ENCODE peak calls at places on chromosomes 13 and 19, in seven cellular contexts. Q, D, Z, P, A, K and V are unnamed samples.

GRCh38 chr19:52398091-52398461 is 427 bp downstream of the ZNF528 start:
- DNase-seq in Q (no peak), D (peak), Z (no peak), P (no peak), A (no peak), K (peak), V (no peak)

GRCh38 chr19:42129399-42130253 is 2.6 kb downstream of the POU2F2 start:
- DNase-seq in Q (no peak), D (peak), Z (peak), P (no peak), A (no peak), K (no peak), V (no peak)

GRCh38 chr13:113545455-113545930 is 39.1 kb upstream of the TFDP1 start:
- DNase-seq in Q (no peak), D (no peak), Z (peak), P (no peak), A (peak), K (no peak), V (no peak)

GRCh38 chr13:19172647-19173030 is 9.0 kb downstream of the TUBA3C start:
- DNase-seq in Q (no peak), D (no peak), Z (no peak), P (no peak), A (no peak), K (no peak), V (no peak)

GRCh38 chr19:28076628-28077027 is 1136.3 kb downstream of the UQCRFS1 start:
- DNase-seq in Q (no peak), D (no peak), Z (no peak), P (no peak), A (no peak), K (no peak), V (no peak)

GRCh38 chr13:94416454-94417080 is 62.9 kb downstream of the DCT start:
- DNase-seq in Q (no peak), D (no peak), Z (no peak), P (peak), A (no peak), K (peak), V (no peak)

GRCh38 chr19:3511506-3512251 is 5.6 kb downstream of the FZR1 start:
- DNase-seq in Q (no peak), D (no peak), Z (no peak), P (no peak), A (no peak), K (no peak), V (no peak)

GRCh38 chr13:30367296-30367695 is 55.0 kb upstream of the UBE2L5 start:
- DNase-seq in Q (no peak), D (no peak), Z (no peak), P (no peak), A (no peak), K (no peak), V (no peak)

GRCh38 chr13:50592412-50593145 is 250.9 kb downstream of the DLEU7 start:
- DNase-seq in Q (no peak), D (no peak), Z (no peak), P (no peak), A (peak), K (no peak), V (no peak)

GRCh38 chr13:44267966-44268365 is 105.7 kb upstream of the SERP2 start:
- DNase-seq in Q (no peak), D (no peak), Z (no peak), P (no peak), A (peak), K (no peak), V (no peak)

GRCh38 chr19:47210180-47210490 is 20.9 kb downstream of the BBC3 start:
- DNase-seq in Q (no peak), D (no peak), Z (no peak), P (no peak), A (no peak), K (no peak), V (no peak)

GRCh38 chr19:12494260-12494860 is 9.7 kb upstream of the ZNF709 start:
- DNase-seq in Q (no peak), D (no peak), Z (no peak), P (no peak), A (no peak), K (no peak), V (no peak)

GRCh38 chr19:41821003-41821735 is 23.3 kb downstream of the LYPD4 start:
- DNase-seq in Q (peak), D (no peak), Z (no peak), P (peak), A (peak), K (no peak), V (peak)

GRCh38 chr13:100728201-100728600 is 53.6 kb upstream of the TMTC4 start:
- DNase-seq in Q (no peak), D (no peak), Z (no peak), P (no peak), A (no peak), K (no peak), V (no peak)

GRCh38 chr13:59342396-59342795 is 821.3 kb downstream of the DIAPH3 start:
- DNase-seq in Q (no peak), D (no peak), Z (no peak), P (no peak), A (no peak), K (no peak), V (no peak)

GRCh38 chr13:39263531-39263930 is 225.3 kb downstream of the NHLRC3 start:
- DNase-seq in Q (no peak), D (no peak), Z (no peak), P (no peak), A (no peak), K (no peak), V (no peak)

GRCh38 chr13:75818181-75819110 is 182.3 kb downstream of the LMO7 start:
- DNase-seq in Q (no peak), D (no peak), Z (no peak), P (no peak), A (no peak), K (no peak), V (no peak)

GRCh38 chr13:75813323-75813722 is 177.2 kb downstream of the LMO7 start:
- DNase-seq in Q (no peak), D (peak), Z (no peak), P (no peak), A (no peak), K (no peak), V (no peak)

DNA sequence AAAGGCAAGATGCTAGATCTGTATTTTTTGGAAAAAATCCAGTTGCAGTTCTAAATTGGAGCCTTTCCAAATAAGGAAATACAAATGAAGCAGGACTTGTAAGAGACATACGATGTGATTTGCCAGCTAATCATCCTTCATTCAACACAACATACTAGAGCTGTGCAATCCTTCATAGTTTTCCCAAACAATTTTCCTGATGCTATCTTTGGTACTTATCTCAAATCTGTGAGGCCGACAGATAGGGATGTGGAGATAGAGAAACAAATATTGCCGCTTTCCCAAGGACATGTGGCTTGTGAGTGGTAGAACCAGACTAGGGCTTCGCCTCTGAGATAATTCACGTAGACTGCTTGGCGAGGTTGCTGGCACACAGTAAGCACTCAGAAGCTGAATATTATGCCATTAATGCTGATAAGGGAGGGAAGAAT is 176.6 kb downstream of the LMO7 start:
- DNase-seq in Q (no peak), D (no peak), Z (no peak), P (no peak), A (no peak), K (no peak), V (no peak)
- H3K27ac ChIP-seq in Q (no peak), D (peak), Z (peak), P (no peak), A (no peak), K (peak), V (no peak)

DNA sequence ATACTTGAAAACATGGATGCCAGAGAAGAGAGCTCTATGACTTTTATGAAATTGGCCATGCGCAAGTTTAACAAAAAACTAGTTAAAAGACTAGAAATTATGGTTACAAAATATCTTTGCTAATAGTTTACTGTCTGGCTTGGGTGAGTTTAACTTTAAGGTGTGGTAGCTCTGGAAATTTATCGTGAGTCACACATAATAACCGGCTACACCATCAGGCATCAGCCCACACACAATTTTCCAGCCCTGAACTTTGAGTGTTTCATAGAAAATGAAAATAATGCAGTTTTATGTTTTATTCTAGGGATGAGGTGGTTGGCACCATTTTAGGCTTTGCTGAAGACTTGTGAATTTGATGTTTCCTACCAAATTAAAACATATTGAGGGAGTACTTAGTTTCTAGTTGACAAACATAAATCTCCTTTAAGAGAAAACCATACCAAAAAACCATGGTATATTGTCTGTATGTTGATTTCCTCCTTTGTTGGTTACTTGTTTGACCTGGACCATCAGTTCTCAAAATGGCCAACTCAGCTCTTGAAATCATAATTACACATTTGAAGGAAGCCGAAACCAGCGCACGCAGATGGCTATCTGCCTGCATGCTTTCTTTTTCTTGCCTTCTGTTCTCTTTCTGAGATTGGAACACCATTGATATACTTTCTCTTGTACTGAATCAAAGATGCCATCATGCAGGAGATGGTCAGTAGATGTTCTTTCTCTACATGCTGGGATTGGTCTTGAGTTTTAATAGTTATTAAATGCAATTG is 125.1 kb downstream of the AKAP11 start:
- DNase-seq in Q (no peak), D (no peak), Z (no peak), P (no peak), A (no peak), K (no peak), V (no peak)
- H3K27ac ChIP-seq in Q (peak), D (no peak), Z (no peak), P (no peak), A (no peak), K (no peak), V (no peak)

DNA sequence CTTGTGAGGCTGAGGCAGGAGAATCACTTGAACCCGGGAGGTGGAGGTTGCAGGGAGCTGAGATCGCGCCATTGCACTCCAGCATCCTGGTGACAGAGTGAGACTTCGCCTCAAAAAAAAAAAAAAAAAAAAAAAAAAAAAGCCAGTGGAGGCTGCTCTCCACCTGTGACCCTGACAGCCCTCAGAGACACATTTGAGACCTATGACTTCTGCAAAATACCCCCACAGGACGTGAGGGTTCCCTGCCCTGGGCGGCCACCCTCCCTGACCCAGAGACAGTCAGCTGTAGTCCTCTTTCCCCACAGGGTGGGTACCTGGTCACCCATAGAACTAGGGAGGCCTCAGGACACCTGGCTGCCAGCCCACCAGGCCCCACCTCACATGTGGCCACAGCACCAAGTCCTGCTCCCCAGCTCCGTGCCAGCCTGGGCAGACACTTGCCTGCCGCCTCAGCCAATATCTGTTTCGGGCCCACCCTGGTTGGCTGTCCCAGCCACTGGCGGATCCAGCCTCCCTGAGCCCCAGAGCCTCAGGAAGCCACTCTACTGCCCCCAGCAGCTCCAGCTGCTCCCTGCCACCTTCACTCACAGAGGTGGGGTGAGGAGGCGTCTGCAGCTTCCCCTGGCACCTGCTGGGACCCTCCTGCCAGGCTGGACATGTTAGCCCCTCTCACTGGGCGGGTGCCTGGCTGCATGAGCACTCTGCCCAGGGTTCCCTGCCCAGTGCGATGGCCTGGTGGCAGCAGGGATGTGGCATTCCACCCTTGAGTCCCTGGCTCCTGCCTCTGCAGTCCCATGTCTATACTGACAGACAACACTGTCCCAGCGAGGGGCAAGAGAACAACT is 7.0 kb downstream of the MKNK2 start:
- DNase-seq in Q (no peak), D (no peak), Z (no peak), P (no peak), A (no peak), K (no peak), V (no peak)
- H3K27ac ChIP-seq in Q (peak), D (peak), Z (peak), P (no peak), A (no peak), K (peak), V (peak)

DNA sequence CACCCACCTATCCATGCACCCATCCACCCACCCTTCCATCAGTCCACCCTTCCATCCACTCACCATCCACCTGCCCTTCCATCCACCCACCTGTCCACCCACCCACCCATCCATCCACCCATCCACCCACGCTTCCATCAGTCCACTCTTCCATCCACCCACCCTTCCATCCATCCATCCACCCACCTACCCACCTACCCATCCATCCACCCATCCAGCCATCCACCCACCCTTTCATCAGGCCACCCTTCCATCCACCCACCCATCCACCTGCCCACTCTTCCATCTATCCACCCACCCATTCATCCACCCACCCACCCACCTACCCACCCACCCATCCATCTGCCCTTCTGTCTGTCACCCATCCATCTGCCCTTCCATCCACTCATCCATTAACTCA is 17.0 kb downstream of the KLHL26 start:
- DNase-seq in Q (no peak), D (no peak), Z (no peak), P (no peak), A (peak), K (no peak), V (no peak)
- H3K27ac ChIP-seq in Q (no peak), D (no peak), Z (peak), P (no peak), A (no peak), K (no peak), V (no peak)

DNA sequence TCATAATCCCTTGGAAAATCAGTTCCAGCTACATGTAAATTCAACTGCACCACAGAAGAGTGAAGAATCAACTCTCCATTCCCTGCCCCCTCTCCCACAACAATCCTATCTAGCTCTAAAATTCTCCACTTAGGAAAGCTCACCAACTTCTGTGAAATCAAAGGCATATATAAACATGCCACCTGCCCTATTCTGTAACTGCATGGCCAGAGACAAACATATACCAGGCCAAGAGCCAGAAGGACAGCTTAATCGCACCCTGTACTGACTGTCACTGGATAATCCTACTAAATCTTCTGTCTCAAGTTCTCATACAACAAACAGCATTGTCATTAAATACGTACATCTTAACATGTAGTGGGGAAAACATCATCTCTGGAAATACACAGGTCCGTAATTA is 58.2 kb upstream of the EEF1AKMT1 start:
- DNase-seq in Q (no peak), D (no peak), Z (no peak), P (no peak), A (no peak), K (no peak), V (no peak)
- H3K27ac ChIP-seq in Q (no peak), D (no peak), Z (no peak), P (no peak), A (no peak), K (peak), V (no peak)

GRCh38 chr19:32387701-32388392 is 17.7 kb upstream of the DPY19L3 start:
- DNase-seq in Q (no peak), D (no peak), Z (peak), P (no peak), A (no peak), K (no peak), V (no peak)
- H3K27ac ChIP-seq in Q (no peak), D (no peak), Z (peak), P (no peak), A (no peak), K (no peak), V (no peak)

DNA sequence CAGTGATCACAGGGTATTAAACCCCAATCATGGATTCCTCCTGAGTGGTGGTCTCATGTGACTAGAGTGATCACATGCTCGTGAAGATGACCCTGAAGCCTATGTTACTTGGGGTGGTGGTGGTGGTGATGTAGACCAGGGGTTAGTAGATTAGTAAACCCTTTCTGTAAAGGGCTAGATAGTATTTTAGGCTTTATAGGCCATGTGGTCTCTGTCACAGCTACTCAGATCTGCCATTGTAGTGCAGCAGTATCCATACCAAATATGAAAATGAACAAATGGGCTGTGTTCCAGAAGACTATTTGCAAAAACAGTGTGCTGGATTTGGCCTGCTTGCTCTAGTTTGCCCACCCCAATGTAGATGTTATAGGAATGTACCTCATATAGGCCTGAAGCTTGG is 9.4 kb downstream of the NDFIP2 start:
- DNase-seq in Q (no peak), D (no peak), Z (no peak), P (no peak), A (no peak), K (no peak), V (no peak)
- H3K27ac ChIP-seq in Q (no peak), D (no peak), Z (no peak), P (no peak), A (no peak), K (peak), V (no peak)

GRCh38 chr13:79936368-79937136 is 404.4 kb downstream of the SPRY2 start:
- DNase-seq in Q (no peak), D (no peak), Z (peak), P (no peak), A (peak), K (no peak), V (no peak)
- H3K27ac ChIP-seq in Q (no peak), D (peak), Z (peak), P (no peak), A (peak), K (no peak), V (no peak)